ENCODE peak calls at places on chromosome 22, in seven cellular contexts. One of them, this sample, is unnamed.

GRCh38 chr22:49415219-49415951 is 412.3 kb downstream of the BRD1 start:
- DNase-seq in astrocyte of the spinal cord: no peak
- DNase-seq in tibial artery: no peak
- DNase-seq in glutamatergic neuron: no peak
- DNase-seq in B cell: no peak
- DNase-seq in HCT116: no peak
- DNase-seq in fibroblast of mammary gland: no peak
- DNase-seq in this sample: no peak

GRCh38 chr22:42078469-42079318 is 806 bp upstream of the SMDT1 start:
- DNase-seq in astrocyte of the spinal cord: peak
- DNase-seq in tibial artery: no peak
- DNase-seq in glutamatergic neuron: peak
- DNase-seq in B cell: no peak
- DNase-seq in HCT116: no peak
- DNase-seq in fibroblast of mammary gland: peak
- DNase-seq in this sample: no peak

GRCh38 chr22:37158963-37159290 is 9.2 kb upstream of the IL2RB start:
- DNase-seq in astrocyte of the spinal cord: no peak
- DNase-seq in tibial artery: no peak
- DNase-seq in glutamatergic neuron: no peak
- DNase-seq in B cell: no peak
- DNase-seq in HCT116: no peak
- DNase-seq in fibroblast of mammary gland: no peak
- DNase-seq in this sample: no peak

GRCh38 chr22:46578824-46579561 is 41.2 kb upstream of the GRAMD4 start:
- DNase-seq in astrocyte of the spinal cord: peak
- DNase-seq in tibial artery: peak
- DNase-seq in glutamatergic neuron: no peak
- DNase-seq in B cell: no peak
- DNase-seq in HCT116: no peak
- DNase-seq in fibroblast of mammary gland: peak
- DNase-seq in this sample: peak

GRCh38 chr22:44068422-44069191 is 44.5 kb downstream of the PARVB start:
- DNase-seq in astrocyte of the spinal cord: no peak
- DNase-seq in tibial artery: peak
- DNase-seq in glutamatergic neuron: no peak
- DNase-seq in B cell: peak
- DNase-seq in HCT116: no peak
- DNase-seq in fibroblast of mammary gland: no peak
- DNase-seq in this sample: peak

GRCh38 chr22:19731736-19732135 is 8.4 kb downstream of the GP1BB start:
- DNase-seq in astrocyte of the spinal cord: no peak
- DNase-seq in tibial artery: no peak
- DNase-seq in glutamatergic neuron: no peak
- DNase-seq in B cell: no peak
- DNase-seq in HCT116: no peak
- DNase-seq in fibroblast of mammary gland: no peak
- DNase-seq in this sample: no peak

GRCh38 chr22:41915035-41915782 is at the start of gene SHISA8:
- DNase-seq in astrocyte of the spinal cord: peak
- DNase-seq in tibial artery: no peak
- DNase-seq in glutamatergic neuron: peak
- DNase-seq in B cell: no peak
- DNase-seq in HCT116: no peak
- DNase-seq in fibroblast of mammary gland: no peak
- DNase-seq in this sample: no peak

GRCh38 chr22:21455334-21456089 is 11.7 kb upstream of the TMEM191C start:
- DNase-seq in astrocyte of the spinal cord: no peak
- DNase-seq in tibial artery: no peak
- DNase-seq in glutamatergic neuron: no peak
- DNase-seq in B cell: no peak
- DNase-seq in HCT116: no peak
- DNase-seq in fibroblast of mammary gland: no peak
- DNase-seq in this sample: no peak

GRCh38 chr22:39128508-39128907 is 24.0 kb downstream of the CBX7 start:
- DNase-seq in astrocyte of the spinal cord: no peak
- DNase-seq in tibial artery: no peak
- DNase-seq in glutamatergic neuron: no peak
- DNase-seq in B cell: no peak
- DNase-seq in HCT116: no peak
- DNase-seq in fibroblast of mammary gland: no peak
- DNase-seq in this sample: no peak

GRCh38 chr22:49395617-49396016 is 432.1 kb downstream of the BRD1 start:
- DNase-seq in astrocyte of the spinal cord: no peak
- DNase-seq in tibial artery: no peak
- DNase-seq in glutamatergic neuron: no peak
- DNase-seq in B cell: no peak
- DNase-seq in HCT116: no peak
- DNase-seq in fibroblast of mammary gland: no peak
- DNase-seq in this sample: no peak

GRCh38 chr22:25540912-25541660 is 23.4 kb upstream of the GRK3 start:
- DNase-seq in astrocyte of the spinal cord: no peak
- DNase-seq in tibial artery: no peak
- DNase-seq in glutamatergic neuron: no peak
- DNase-seq in B cell: no peak
- DNase-seq in HCT116: no peak
- DNase-seq in fibroblast of mammary gland: no peak
- DNase-seq in this sample: no peak
- TF ChIP-seq CTCF in astrocyte of the spinal cord: no peak
- TF ChIP-seq CTCF in tibial artery: no peak
- TF ChIP-seq CTCF in glutamatergic neuron: no peak
- TF ChIP-seq CTCF in B cell: no peak
- TF ChIP-seq CTCF in HCT116: no peak
- TF ChIP-seq CTCF in fibroblast of mammary gland: no peak
- TF ChIP-seq CTCF in this sample: no peak

GRCh38 chr22:17797721-17798559 is 23.7 kb upstream of the BID start:
- DNase-seq in astrocyte of the spinal cord: no peak
- DNase-seq in tibial artery: no peak
- DNase-seq in glutamatergic neuron: no peak
- DNase-seq in B cell: peak
- DNase-seq in HCT116: no peak
- DNase-seq in fibroblast of mammary gland: no peak
- DNase-seq in this sample: peak

GRCh38 chr22:17795143-17795542 is 20.9 kb upstream of the BID start:
- DNase-seq in astrocyte of the spinal cord: no peak
- DNase-seq in tibial artery: no peak
- DNase-seq in glutamatergic neuron: no peak
- DNase-seq in B cell: no peak
- DNase-seq in HCT116: no peak
- DNase-seq in fibroblast of mammary gland: no peak
- DNase-seq in this sample: no peak

GRCh38 chr22:17794726-17795125 is 20.5 kb upstream of the BID start:
- DNase-seq in astrocyte of the spinal cord: no peak
- DNase-seq in tibial artery: no peak
- DNase-seq in glutamatergic neuron: no peak
- DNase-seq in B cell: no peak
- DNase-seq in HCT116: no peak
- DNase-seq in fibroblast of mammary gland: no peak
- DNase-seq in this sample: no peak

GRCh38 chr22:17796695-17797094 is 22.4 kb upstream of the BID start:
- DNase-seq in astrocyte of the spinal cord: no peak
- DNase-seq in tibial artery: no peak
- DNase-seq in glutamatergic neuron: no peak
- DNase-seq in B cell: no peak
- DNase-seq in HCT116: no peak
- DNase-seq in fibroblast of mammary gland: no peak
- DNase-seq in this sample: no peak

GRCh38 chr22:17795661-17796548 is 21.6 kb upstream of the BID start:
- DNase-seq in astrocyte of the spinal cord: no peak
- DNase-seq in tibial artery: no peak
- DNase-seq in glutamatergic neuron: no peak
- DNase-seq in B cell: peak
- DNase-seq in HCT116: no peak
- DNase-seq in fibroblast of mammary gland: no peak
- DNase-seq in this sample: no peak
- TF ChIP-seq CTCF in astrocyte of the spinal cord: no peak
- TF ChIP-seq CTCF in tibial artery: no peak
- TF ChIP-seq CTCF in glutamatergic neuron: no peak
- TF ChIP-seq CTCF in B cell: peak
- TF ChIP-seq CTCF in HCT116: no peak
- TF ChIP-seq CTCF in fibroblast of mammary gland: no peak
- TF ChIP-seq CTCF in this sample: no peak

GRCh38 chr22:25536578-25536977 is 27.9 kb upstream of the GRK3 start:
- DNase-seq in astrocyte of the spinal cord: no peak
- DNase-seq in tibial artery: no peak
- DNase-seq in glutamatergic neuron: no peak
- DNase-seq in B cell: no peak
- DNase-seq in HCT116: no peak
- DNase-seq in fibroblast of mammary gland: no peak
- DNase-seq in this sample: no peak

GRCh38 chr22:25540128-25540790 is 24.2 kb upstream of the GRK3 start:
- DNase-seq in astrocyte of the spinal cord: no peak
- DNase-seq in tibial artery: no peak
- DNase-seq in glutamatergic neuron: no peak
- DNase-seq in B cell: no peak
- DNase-seq in HCT116: no peak
- DNase-seq in fibroblast of mammary gland: no peak
- DNase-seq in this sample: no peak

GRCh38 chr22:25534724-25535123 is 29.8 kb upstream of the GRK3 start:
- DNase-seq in astrocyte of the spinal cord: no peak
- DNase-seq in tibial artery: no peak
- DNase-seq in glutamatergic neuron: no peak
- DNase-seq in B cell: no peak
- DNase-seq in HCT116: no peak
- DNase-seq in fibroblast of mammary gland: no peak
- DNase-seq in this sample: no peak
- TF ChIP-seq CTCF in astrocyte of the spinal cord: no peak
- TF ChIP-seq CTCF in tibial artery: no peak
- TF ChIP-seq CTCF in glutamatergic neuron: no peak
- TF ChIP-seq CTCF in B cell: no peak
- TF ChIP-seq CTCF in HCT116: peak
- TF ChIP-seq CTCF in fibroblast of mammary gland: no peak
- TF ChIP-seq CTCF in this sample: no peak

DNA sequence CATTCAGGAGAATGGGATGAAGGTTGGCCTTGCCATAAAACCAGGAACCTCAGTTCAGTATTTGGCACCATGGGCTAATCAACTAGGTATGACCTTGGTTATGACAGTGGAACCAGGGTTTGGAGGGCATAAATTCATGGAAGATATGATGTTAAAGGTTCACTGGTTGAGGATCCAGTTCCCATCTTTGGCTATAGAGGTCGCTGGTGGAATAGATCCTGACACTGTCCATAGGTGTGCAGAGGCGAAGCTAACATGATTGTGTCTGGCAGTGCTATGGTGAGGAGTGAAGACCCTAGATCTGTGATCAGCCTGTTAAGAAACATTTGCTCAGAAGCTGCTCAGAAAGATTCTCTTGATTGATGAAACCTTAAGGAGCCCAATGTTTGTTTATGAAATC is 5.7 kb downstream of the NF2 start:
- DNase-seq in astrocyte of the spinal cord: no peak
- DNase-seq in tibial artery: no peak
- DNase-seq in glutamatergic neuron: no peak
- DNase-seq in B cell: no peak
- DNase-seq in HCT116: no peak
- DNase-seq in fibroblast of mammary gland: no peak
- DNase-seq in this sample: no peak
- TF ChIP-seq CTCF in astrocyte of the spinal cord: peak
- TF ChIP-seq CTCF in tibial artery: no peak
- TF ChIP-seq CTCF in glutamatergic neuron: peak
- TF ChIP-seq CTCF in B cell: no peak
- TF ChIP-seq CTCF in HCT116: peak
- TF ChIP-seq CTCF in fibroblast of mammary gland: peak
- TF ChIP-seq CTCF in this sample: no peak

GRCh38 chr22:33083212-33083611 is 25.0 kb upstream of the SYN3 start:
- DNase-seq in astrocyte of the spinal cord: no peak
- DNase-seq in tibial artery: no peak
- DNase-seq in glutamatergic neuron: no peak
- DNase-seq in B cell: no peak
- DNase-seq in HCT116: no peak
- DNase-seq in fibroblast of mammary gland: peak
- DNase-seq in this sample: no peak
- TF ChIP-seq CTCF in astrocyte of the spinal cord: no peak
- TF ChIP-seq CTCF in tibial artery: no peak
- TF ChIP-seq CTCF in glutamatergic neuron: no peak
- TF ChIP-seq CTCF in B cell: no peak
- TF ChIP-seq CTCF in HCT116: peak
- TF ChIP-seq CTCF in fibroblast of mammary gland: peak
- TF ChIP-seq CTCF in this sample: no peak

This sample was measured in CD14-positive monocyte.